ENCODE peak calls at places on chromosomes 1 and 21, in four cellular contexts. X is IMR-90, G is K562, C is GM12878. H is an unnamed sample. For H3K4me1, the result is how much of the 10 kb centered on the place peaks cover.

GRCh38 chr21:31624961-31625491 is 34.5 kb upstream of the SOD1 start:
- DNase-seq in X (no peak), G (no peak), C (no peak), H (no peak)

GRCh38 chr1:10779841-10780240 is 16.6 kb downstream of the CASZ1 start:
- DNase-seq in X (no peak), G (no peak), C (no peak), H (no peak)

GRCh38 chr1:184362876-184363275 is 24.0 kb upstream of the C1orf21 start:
- DNase-seq in X (peak), G (no peak), C (no peak), H (no peak)

GRCh38 chr1:14522331-14523241 is 75.9 kb upstream of the KAZN start:
- DNase-seq in X (peak), G (peak), C (no peak), H (no peak)

GRCh38 chr1:37673920-37674319 is 18.4 kb upstream of the CDCA8 start:
- DNase-seq in X (no peak), G (peak), C (no peak), H (no peak)

GRCh38 chr1:30794260-30794659 is 36.7 kb upstream of the LAPTM5 start:
- DNase-seq in X (no peak), G (no peak), C (no peak), H (no peak)

GRCh38 chr1:118154220-118154619 is 30.8 kb downstream of the SPAG17 start:
- DNase-seq in X (peak), G (peak), C (peak), H (no peak)

GRCh38 chr1:247089616-247090375 is 11.2 kb upstream of the ZNF670 start:
- DNase-seq in X (no peak), G (no peak), C (no peak), H (no peak)

GRCh38 chr21:8991088-8991907 is 1530.1 kb upstream of the TPTE start:
- DNase-seq in X (no peak), G (peak), C (no peak), H (peak)

GRCh38 chr1:245823408-245824147 is 668.8 kb downstream of the KIF26B start:
- DNase-seq in X (no peak), G (no peak), C (no peak), H (no peak)

GRCh38 chr1:238404506-238404905 is 513.8 kb upstream of the ZP4 start:
- DNase-seq in X (peak), G (no peak), C (no peak), H (no peak)

GRCh38 chr1:17958704-17959103 is 148.9 kb upstream of the IGSF21 start:
- DNase-seq in X (no peak), G (no peak), C (no peak), H (no peak)

GRCh38 chr1:222288056-222288455 is 259.8 kb downstream of the HHIPL2 start:
- DNase-seq in X (peak), G (no peak), C (no peak), H (no peak)

GRCh38 chr1:219792337-219793021 is 135.9 kb downstream of the SLC30A10 start:
- DNase-seq in X (peak), G (no peak), C (no peak), H (no peak)

GRCh38 chr1:228695015-228695955 is 40.0 kb upstream of the RHOU start:
- DNase-seq in X (no peak), G (no peak), C (no peak), H (no peak)

GRCh38 chr1:93728480-93729131 is 47.0 kb upstream of the BCAR3 start:
- DNase-seq in X (no peak), G (no peak), C (no peak), H (no peak)

GRCh38 chr1:115164484-115164883 is 75.2 kb upstream of the TSPAN2 start:
- DNase-seq in X (peak), G (no peak), C (no peak), H (no peak)

GRCh38 chr1:199272107-199272506 is 633.3 kb downstream of the PTPRC start:
- DNase-seq in X (peak), G (no peak), C (no peak), H (no peak)

GRCh38 chr1:151825811-151826660 is 5.6 kb downstream of the RORC start:
- DNase-seq in X (no peak), G (peak), C (no peak), H (no peak)

GRCh38 chr1:86987446-86987845 is 73.0 kb downstream of the HS2ST1 start:
- DNase-seq in X (no peak), G (no peak), C (no peak), H (no peak)

GRCh38 chr1:203043830-203044545 is 17.7 kb downstream of the PPFIA4 start:
- DNase-seq in X (no peak), G (no peak), C (no peak), H (no peak)

DNA sequence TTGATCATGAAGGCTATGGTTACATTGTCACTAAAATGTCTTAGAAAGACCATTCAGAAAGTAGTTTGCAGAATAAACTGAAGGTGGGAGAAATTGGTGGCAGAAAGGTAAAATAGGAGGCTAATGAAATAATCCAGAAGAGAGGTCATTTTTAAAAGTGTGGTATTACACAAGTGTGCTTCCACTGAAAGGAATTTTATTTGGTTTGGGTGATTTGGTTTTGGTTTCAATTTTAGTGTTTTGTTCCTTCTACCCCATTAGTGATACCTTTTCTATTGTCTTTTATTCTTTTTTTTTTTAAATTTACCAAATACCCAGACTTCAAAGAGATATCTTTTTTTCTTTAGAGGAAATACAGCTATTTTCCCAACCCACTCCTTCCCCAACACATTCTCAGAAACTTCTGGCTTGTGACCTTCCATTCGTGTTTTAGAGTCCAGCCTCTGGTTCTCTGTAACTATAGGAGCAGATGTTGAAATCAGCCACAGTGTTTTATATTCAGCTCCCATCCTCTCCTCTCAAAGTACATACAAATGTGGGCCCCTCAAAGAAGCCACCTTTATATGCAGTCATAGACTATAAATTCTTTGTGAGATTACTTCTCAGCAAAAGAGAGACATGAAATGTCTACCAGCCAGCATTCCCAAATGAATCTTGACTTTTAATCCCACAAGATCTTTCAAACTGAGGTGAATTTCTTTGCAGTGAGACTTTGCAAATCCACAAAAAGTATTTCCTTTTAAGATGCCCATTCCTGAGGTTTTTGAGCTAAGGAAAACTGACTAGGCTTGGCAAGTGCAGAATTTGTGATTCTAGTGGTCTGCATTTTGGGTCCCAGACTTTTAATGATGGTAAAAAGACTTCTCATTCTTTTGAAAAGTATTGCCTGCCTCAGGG is 42.0 kb upstream of the PALMD start:
- DNase-seq in X (peak), G (no peak), C (no peak), H (peak)
- H3K4me2 ChIP-seq in X (peak), G (no peak), C (no peak), H (peak)

DNA sequence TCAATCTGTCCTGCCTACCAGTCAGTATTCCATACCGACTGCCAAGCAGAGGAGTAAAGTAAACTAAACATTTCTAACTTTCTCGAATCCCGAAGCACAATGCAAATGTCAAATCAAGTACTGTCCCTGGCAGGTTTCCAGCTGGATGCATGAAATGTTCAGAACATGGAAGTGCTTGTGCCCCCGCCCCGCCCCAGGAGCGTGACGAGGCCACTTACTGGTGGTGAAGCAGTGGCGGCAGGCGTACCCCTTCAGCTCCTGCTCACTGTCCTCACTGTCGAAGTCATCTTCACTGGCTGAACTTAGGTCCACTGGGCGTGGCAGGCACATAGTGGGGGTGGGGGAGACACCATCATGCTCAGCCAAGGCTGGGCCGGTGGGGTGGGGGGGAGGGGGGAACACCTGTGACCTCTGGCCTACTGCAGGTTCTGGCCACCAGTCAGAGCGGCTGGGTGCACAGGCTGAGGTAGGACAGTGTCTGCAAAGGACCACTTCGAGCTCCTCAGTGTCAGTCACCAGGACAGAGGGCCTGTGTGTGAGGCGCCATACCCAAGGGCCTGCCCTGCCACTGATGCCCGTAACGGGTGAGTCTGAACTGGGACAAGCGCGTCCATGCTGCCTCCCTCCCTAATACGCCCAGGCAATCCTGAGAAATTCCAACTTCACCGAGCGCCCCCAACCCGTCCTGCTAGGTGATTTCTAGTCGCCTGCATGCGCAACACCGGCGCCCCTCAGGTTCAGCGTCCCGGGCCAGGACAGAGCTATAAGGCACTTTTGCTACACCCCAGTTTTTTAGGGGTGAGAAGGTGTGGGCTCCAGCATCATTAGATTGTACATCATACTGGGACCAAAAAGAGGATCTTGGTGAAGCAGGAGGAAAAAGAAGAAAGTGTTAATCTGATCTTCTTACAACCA is 46.9 kb downstream of the SLC45A1 start:
- DNase-seq in X (no peak), G (no peak), C (no peak), H (no peak)
- TF ChIP-seq FOS in X (no peak), G (no peak), C (no peak), H (no peak)

GRCh38 chr1:206555473-206555935 is 48.2 kb downstream of the RASSF5 start:
- DNase-seq in X (no peak), G (peak), C (no peak), H (no peak)

GRCh38 chr1:206554833-206555472 is 47.6 kb downstream of the RASSF5 start:
- DNase-seq in X (no peak), G (no peak), C (no peak), H (no peak)

GRCh38 chr1:206556748-206557635 is 49.7 kb downstream of the RASSF5 start:
- DNase-seq in X (peak), G (peak), C (no peak), H (peak)

GRCh38 chr1:206557636-206558473 is 50.5 kb downstream of the RASSF5 start:
- DNase-seq in X (no peak), G (peak), C (no peak), H (no peak)

GRCh38 chr1:206556047-206556747 is 48.9 kb downstream of the RASSF5 start:
- DNase-seq in X (no peak), G (no peak), C (no peak), H (no peak)
- H3K4me1 ChIP-seq in X (under half), G (under half), C (under half), H (under half)

DNA sequence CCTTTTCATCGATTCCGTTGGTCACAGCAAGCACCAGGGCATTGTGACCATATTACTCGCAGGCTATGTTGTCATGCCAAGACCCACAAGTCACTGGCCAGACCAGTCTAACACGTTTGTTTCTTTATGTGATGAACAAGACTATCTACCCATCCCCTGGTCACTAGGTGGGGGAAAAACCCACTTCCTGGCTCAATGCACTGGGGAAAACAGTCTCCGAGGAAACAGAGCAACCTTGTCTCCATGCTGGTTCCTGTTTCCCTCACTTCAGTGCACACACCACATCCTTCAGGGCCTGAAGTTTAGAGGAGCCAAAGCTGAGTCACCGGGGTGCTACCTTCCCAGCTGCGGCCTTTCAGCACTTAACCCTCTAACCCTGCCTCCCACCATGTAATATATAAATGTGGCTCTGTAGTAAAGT is 20.9 kb downstream of the ERICH3 start:
- DNase-seq in X (peak), G (no peak), C (peak), H (no peak)
- H3K4me2 ChIP-seq in X (no peak), G (no peak), C (peak), H (no peak)

GRCh38 chr1:173603056-173603591 is at the start of gene SLC9C2:
- DNase-seq in X (peak), G (peak), C (no peak), H (peak)
- TF ChIP-seq FOS in X (no peak), G (peak), C (no peak), H (no peak)

GRCh38 chr1:9368356-9368755 is 75.7 kb downstream of the SPSB1 start:
- DNase-seq in X (no peak), G (no peak), C (no peak), H (no peak)
- H3K4me1 ChIP-seq in X (under half), G (under half), C (under half), H (under half)

DNA sequence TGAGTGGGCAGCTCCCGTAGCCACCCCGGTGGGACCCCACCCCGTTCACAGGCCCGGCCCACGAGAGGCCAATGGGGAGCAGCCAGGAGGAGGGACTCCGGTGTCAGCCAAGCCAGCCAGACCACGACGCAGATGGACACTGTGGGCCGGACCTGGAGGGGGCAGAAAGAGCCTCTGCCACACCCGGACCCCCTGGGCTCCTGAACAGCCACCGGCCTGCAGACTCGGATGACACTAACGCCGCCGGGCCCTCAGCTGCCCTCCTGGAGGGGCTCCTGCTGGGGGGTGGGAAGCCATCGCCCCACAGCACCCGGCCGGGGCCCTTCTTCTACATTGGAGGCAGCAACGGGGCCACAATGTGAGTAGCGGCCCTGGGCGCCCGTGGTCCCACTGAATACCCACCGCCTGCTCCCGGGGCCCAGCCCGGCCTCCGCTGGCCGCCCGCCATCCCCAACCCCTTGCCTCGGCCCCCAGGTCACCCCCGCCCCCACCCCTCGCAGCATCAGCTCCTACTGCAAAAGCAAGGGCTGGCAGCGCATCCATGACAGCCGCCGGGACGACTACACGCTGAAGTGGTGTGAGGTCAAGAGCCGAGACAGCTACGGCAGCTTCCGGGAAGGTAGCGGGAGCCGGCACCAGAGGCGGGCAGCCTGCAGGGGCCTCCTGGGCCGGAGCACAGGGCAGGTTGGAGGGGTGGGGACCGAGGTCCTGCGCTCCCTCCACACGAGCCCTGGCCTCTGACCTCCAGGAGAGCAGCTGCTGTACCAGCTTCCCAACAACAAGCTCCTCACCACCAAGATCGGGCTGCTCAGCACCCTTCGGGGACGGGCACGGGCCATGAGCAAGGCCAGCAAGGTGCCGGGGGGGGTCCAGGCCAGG is 6.5 kb downstream of the TTLL10 start:
- DNase-seq in X (no peak), G (no peak), C (no peak), H (no peak)
- H3K4me2 ChIP-seq in X (no peak), G (no peak), C (no peak), H (no peak)

DNA sequence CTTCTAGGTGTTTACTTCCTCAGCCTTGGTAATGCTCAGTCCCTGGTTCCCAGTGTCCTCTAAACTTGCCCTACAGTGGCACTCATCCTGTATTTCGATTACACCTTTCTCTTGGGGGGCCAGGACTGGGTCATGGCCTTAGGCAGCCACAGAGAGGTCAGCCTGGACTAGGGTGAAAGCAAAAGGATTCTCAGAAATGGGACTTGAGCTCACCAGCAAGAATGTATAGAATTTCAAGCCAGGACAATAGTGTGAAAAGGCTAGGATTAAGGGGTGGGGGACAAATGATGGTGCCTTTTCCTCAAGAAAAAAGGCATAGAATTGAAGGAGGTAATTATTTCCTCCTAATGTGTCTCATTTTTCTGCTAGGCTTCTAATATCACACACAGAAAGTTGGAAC is 166.8 kb upstream of the RUNX1 start:
- DNase-seq in X (no peak), G (no peak), C (no peak), H (no peak)
- TF ChIP-seq FOS in X (no peak), G (no peak), C (no peak), H (no peak)

GRCh38 chr1:218460367-218460766 is 115.2 kb downstream of the TGFB2 start:
- DNase-seq in X (peak), G (no peak), C (no peak), H (peak)

GRCh38 chr1:218463194-218464156 is 118.3 kb downstream of the TGFB2 start:
- DNase-seq in X (peak), G (no peak), C (no peak), H (peak)

GRCh38 chr1:218461351-218461750 is 116.2 kb downstream of the TGFB2 start:
- DNase-seq in X (peak), G (no peak), C (no peak), H (no peak)

GRCh38 chr1:218462591-218462990 is 117.5 kb downstream of the TGFB2 start:
- DNase-seq in X (no peak), G (no peak), C (no peak), H (peak)

GRCh38 chr1:218462116-218462515 is 117.0 kb downstream of the TGFB2 start:
- DNase-seq in X (no peak), G (no peak), C (no peak), H (no peak)
- H3K4me1 ChIP-seq in X (under half), G (under half), C (under half), H (under half)

H was measured in endothelial cell of umbilical vein.